ENCODE peak calls at places on chromosomes 5 and 9, in ten cellular contexts. One of them, this sample, is unnamed.

GRCh38 chr9:109115931-109116541 is 3.7 kb downstream of the TMEM245 start:
- DNase-seq in B cell: no peak
- DNase-seq in HFF-Myc: no peak
- DNase-seq in right atrium auricular region: no peak
- DNase-seq in dorsolateral prefrontal cortex: no peak
- DNase-seq in neural crest cell: no peak
- DNase-seq in GM23338: no peak
- DNase-seq in cardiac muscle cell: peak; percentile 76
- DNase-seq in fibroblast of mammary gland: peak; percentile 50
- DNase-seq in DND-41: no peak
- DNase-seq in this sample: no peak

GRCh38 chr5:173590436-173591299 is 25.8 kb downstream of the BOD1 start:
- DNase-seq in B cell: no peak
- DNase-seq in HFF-Myc: no peak
- DNase-seq in right atrium auricular region: no peak
- DNase-seq in dorsolateral prefrontal cortex: no peak
- DNase-seq in neural crest cell: no peak
- DNase-seq in GM23338: no peak
- DNase-seq in cardiac muscle cell: no peak
- DNase-seq in fibroblast of mammary gland: no peak
- DNase-seq in DND-41: no peak
- DNase-seq in this sample: no peak

GRCh38 chr5:56669534-56670483 is 145.5 kb upstream of the MAP3K1 start:
- DNase-seq in B cell: peak; percentile 88
- DNase-seq in HFF-Myc: no peak
- DNase-seq in right atrium auricular region: peak; percentile 79
- DNase-seq in dorsolateral prefrontal cortex: peak; percentile 10
- DNase-seq in neural crest cell: no peak
- DNase-seq in GM23338: peak; percentile 79
- DNase-seq in cardiac muscle cell: peak; percentile 45
- DNase-seq in fibroblast of mammary gland: peak; percentile 40
- DNase-seq in DND-41: no peak
- DNase-seq in this sample: peak; percentile 80

GRCh38 chr5:68252678-68253520 is 37.3 kb downstream of the PIK3R1 start:
- DNase-seq in B cell: peak; percentile 60
- DNase-seq in HFF-Myc: peak; percentile 60
- DNase-seq in right atrium auricular region: no peak
- DNase-seq in dorsolateral prefrontal cortex: peak; percentile 77
- DNase-seq in neural crest cell: peak; percentile 48
- DNase-seq in GM23338: peak; percentile 91
- DNase-seq in cardiac muscle cell: peak; percentile 83
- DNase-seq in fibroblast of mammary gland: peak; percentile 85
- DNase-seq in DND-41: peak; percentile 61
- DNase-seq in this sample: peak; percentile 38

GRCh38 chr5:41869739-41870620 is at the start of gene OXCT1:
- DNase-seq in B cell: peak; percentile 97
- DNase-seq in HFF-Myc: no peak
- DNase-seq in right atrium auricular region: peak; percentile 82
- DNase-seq in dorsolateral prefrontal cortex: peak; percentile 58
- DNase-seq in neural crest cell: peak; percentile 68
- DNase-seq in GM23338: peak; percentile 94
- DNase-seq in cardiac muscle cell: peak; percentile 88
- DNase-seq in fibroblast of mammary gland: peak; percentile 82
- DNase-seq in DND-41: peak; percentile 92
- DNase-seq in this sample: peak; percentile 88

GRCh38 chr9:21591221-21592062 is 109.3 kb upstream of the IFNE start:
- DNase-seq in B cell: no peak
- DNase-seq in HFF-Myc: peak; percentile 89
- DNase-seq in right atrium auricular region: peak; percentile 87
- DNase-seq in dorsolateral prefrontal cortex: peak; percentile 39
- DNase-seq in neural crest cell: no peak
- DNase-seq in GM23338: peak; percentile 53
- DNase-seq in cardiac muscle cell: peak; percentile 97
- DNase-seq in fibroblast of mammary gland: peak; percentile 99
- DNase-seq in DND-41: no peak
- DNase-seq in this sample: no peak

GRCh38 chr5:143182106-143182505 is 221.4 kb downstream of the NR3C1 start:
- DNase-seq in B cell: no peak
- DNase-seq in HFF-Myc: no peak
- DNase-seq in right atrium auricular region: no peak
- DNase-seq in dorsolateral prefrontal cortex: no peak
- DNase-seq in neural crest cell: no peak
- DNase-seq in GM23338: no peak
- DNase-seq in cardiac muscle cell: peak; percentile 73
- DNase-seq in fibroblast of mammary gland: no peak
- DNase-seq in DND-41: no peak
- DNase-seq in this sample: no peak

GRCh38 chr9:104009853-104010252 is 84.3 kb upstream of the SMC2 start:
- DNase-seq in B cell: no peak
- DNase-seq in HFF-Myc: no peak
- DNase-seq in right atrium auricular region: no peak
- DNase-seq in dorsolateral prefrontal cortex: no peak
- DNase-seq in neural crest cell: no peak
- DNase-seq in GM23338: no peak
- DNase-seq in cardiac muscle cell: peak; percentile 16
- DNase-seq in fibroblast of mammary gland: peak; percentile 53
- DNase-seq in DND-41: no peak
- DNase-seq in this sample: no peak

GRCh38 chr5:15168397-15168796 is 296.8 kb upstream of the ANKH start:
- DNase-seq in B cell: no peak
- DNase-seq in HFF-Myc: no peak
- DNase-seq in right atrium auricular region: no peak
- DNase-seq in dorsolateral prefrontal cortex: no peak
- DNase-seq in neural crest cell: no peak
- DNase-seq in GM23338: no peak
- DNase-seq in cardiac muscle cell: no peak
- DNase-seq in fibroblast of mammary gland: no peak
- DNase-seq in DND-41: no peak
- DNase-seq in this sample: no peak

GRCh38 chr5:73115399-73116051 is 4.8 kb upstream of the TMEM171 start:
- DNase-seq in B cell: no peak
- DNase-seq in HFF-Myc: peak; percentile 85
- DNase-seq in right atrium auricular region: no peak
- DNase-seq in dorsolateral prefrontal cortex: no peak
- DNase-seq in neural crest cell: no peak
- DNase-seq in GM23338: no peak
- DNase-seq in cardiac muscle cell: peak; percentile 37
- DNase-seq in fibroblast of mammary gland: peak; percentile 94
- DNase-seq in DND-41: no peak
- DNase-seq in this sample: no peak

GRCh38 chr9:134650431-134651190 is 9.0 kb downstream of the COL5A1 start:
- DNase-seq in B cell: no peak
- DNase-seq in HFF-Myc: no peak
- DNase-seq in right atrium auricular region: no peak
- DNase-seq in dorsolateral prefrontal cortex: no peak
- DNase-seq in neural crest cell: no peak
- DNase-seq in GM23338: no peak
- DNase-seq in cardiac muscle cell: no peak
- DNase-seq in fibroblast of mammary gland: no peak
- DNase-seq in DND-41: no peak
- DNase-seq in this sample: no peak

GRCh38 chr5:21665525-21665924 is 1187.6 kb downstream of the CDH12 start:
- DNase-seq in B cell: no peak
- DNase-seq in HFF-Myc: no peak
- DNase-seq in right atrium auricular region: no peak
- DNase-seq in dorsolateral prefrontal cortex: no peak
- DNase-seq in neural crest cell: no peak
- DNase-seq in GM23338: no peak
- DNase-seq in cardiac muscle cell: no peak
- DNase-seq in fibroblast of mammary gland: no peak
- DNase-seq in DND-41: no peak
- DNase-seq in this sample: no peak

GRCh38 chr5:21661129-21661528 is 1192.0 kb downstream of the CDH12 start:
- DNase-seq in B cell: no peak
- DNase-seq in HFF-Myc: no peak
- DNase-seq in right atrium auricular region: no peak
- DNase-seq in dorsolateral prefrontal cortex: no peak
- DNase-seq in neural crest cell: no peak
- DNase-seq in GM23338: no peak
- DNase-seq in cardiac muscle cell: no peak
- DNase-seq in fibroblast of mammary gland: no peak
- DNase-seq in DND-41: no peak
- DNase-seq in this sample: no peak

DNA sequence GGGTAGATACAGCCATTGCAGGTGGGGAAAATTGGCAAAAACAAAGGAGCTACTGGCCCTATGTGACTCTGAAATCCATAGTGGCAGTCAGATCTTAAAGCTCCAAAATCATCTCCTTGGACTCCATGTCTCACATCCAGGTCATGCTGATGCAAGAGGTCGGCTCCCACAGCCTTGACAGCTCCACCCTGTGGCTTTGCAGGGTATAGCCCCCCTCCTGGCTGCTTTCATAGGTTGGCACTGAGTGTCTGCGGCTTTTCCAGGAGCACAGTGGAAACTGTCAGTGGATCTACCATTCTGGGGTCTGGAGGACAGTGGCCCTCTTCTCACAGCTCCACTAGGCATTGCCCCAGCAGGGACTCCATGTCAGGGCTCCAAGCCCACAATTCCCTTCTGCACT is 1190.1 kb downstream of the CDH12 start:
- DNase-seq in B cell: no peak
- DNase-seq in HFF-Myc: no peak
- DNase-seq in right atrium auricular region: no peak
- DNase-seq in dorsolateral prefrontal cortex: no peak
- DNase-seq in neural crest cell: no peak
- DNase-seq in GM23338: peak; percentile 34
- DNase-seq in cardiac muscle cell: no peak
- DNase-seq in fibroblast of mammary gland: no peak
- DNase-seq in DND-41: no peak
- DNase-seq in this sample: no peak
- TF ChIP-seq CTCF in B cell: no peak
- TF ChIP-seq CTCF in HFF-Myc: no peak
- TF ChIP-seq CTCF in right atrium auricular region: no peak
- TF ChIP-seq CTCF in dorsolateral prefrontal cortex: no peak
- TF ChIP-seq CTCF in neural crest cell: no peak
- TF ChIP-seq CTCF in GM23338: peak; percentile 48
- TF ChIP-seq CTCF in cardiac muscle cell: no peak
- TF ChIP-seq CTCF in fibroblast of mammary gland: no peak
- TF ChIP-seq CTCF in DND-41: peak; percentile 25
- TF ChIP-seq CTCF in this sample: no peak

DNA sequence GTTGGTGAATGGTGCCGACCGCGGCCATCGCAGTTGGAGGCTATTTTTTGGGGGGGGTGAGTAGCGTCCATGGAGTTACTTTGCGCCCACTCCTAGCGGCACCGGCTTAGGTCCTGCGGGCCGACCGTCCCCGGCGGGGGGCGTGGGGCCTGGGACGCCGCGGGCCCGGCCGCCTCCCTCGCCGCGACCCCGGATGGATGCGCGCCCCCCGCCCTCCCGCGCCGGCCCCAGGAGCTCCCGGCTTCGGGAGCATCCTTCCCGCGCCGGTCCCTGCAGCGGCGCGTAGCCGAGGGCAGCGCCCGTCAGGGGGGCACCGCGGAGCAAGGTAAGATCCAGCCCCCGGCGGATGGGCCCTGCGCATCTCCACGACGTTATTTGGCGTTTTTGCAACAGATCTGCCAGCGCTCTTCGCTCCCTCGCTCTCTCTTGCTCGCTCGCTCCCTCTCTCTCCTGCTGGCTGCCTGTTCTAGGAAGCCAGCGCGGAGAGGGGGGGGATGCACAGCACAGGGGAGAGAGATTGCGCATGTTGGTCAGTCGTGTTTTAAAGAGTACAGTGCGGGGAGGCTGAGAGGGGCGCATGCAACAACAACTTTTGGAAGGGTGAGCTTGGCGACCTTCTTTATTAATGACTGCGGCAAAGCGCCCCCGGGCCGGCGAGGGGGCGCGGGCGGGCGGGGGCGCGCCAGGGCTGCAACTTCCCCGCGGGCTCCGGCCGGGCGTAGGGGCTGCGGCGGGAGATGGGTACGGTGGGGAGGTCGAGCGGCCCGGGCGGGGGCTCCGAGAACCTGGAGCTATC is 415 bp downstream of the JADE2 start:
- DNase-seq in B cell: peak; percentile 59
- DNase-seq in HFF-Myc: no peak
- DNase-seq in right atrium auricular region: peak; percentile 75
- DNase-seq in dorsolateral prefrontal cortex: peak; percentile 76
- DNase-seq in neural crest cell: peak; percentile 61
- DNase-seq in GM23338: peak; percentile 75
- DNase-seq in cardiac muscle cell: peak; percentile 90
- DNase-seq in fibroblast of mammary gland: peak; percentile 75
- DNase-seq in DND-41: peak; percentile 82
- DNase-seq in this sample: peak; percentile 76
- TF ChIP-seq CTCF in B cell: no peak
- TF ChIP-seq CTCF in HFF-Myc: no peak
- TF ChIP-seq CTCF in right atrium auricular region: no peak
- TF ChIP-seq CTCF in dorsolateral prefrontal cortex: no peak
- TF ChIP-seq CTCF in neural crest cell: no peak
- TF ChIP-seq CTCF in GM23338: no peak
- TF ChIP-seq CTCF in cardiac muscle cell: peak; percentile 11
- TF ChIP-seq CTCF in fibroblast of mammary gland: no peak
- TF ChIP-seq CTCF in DND-41: no peak
- TF ChIP-seq CTCF in this sample: no peak

DNA sequence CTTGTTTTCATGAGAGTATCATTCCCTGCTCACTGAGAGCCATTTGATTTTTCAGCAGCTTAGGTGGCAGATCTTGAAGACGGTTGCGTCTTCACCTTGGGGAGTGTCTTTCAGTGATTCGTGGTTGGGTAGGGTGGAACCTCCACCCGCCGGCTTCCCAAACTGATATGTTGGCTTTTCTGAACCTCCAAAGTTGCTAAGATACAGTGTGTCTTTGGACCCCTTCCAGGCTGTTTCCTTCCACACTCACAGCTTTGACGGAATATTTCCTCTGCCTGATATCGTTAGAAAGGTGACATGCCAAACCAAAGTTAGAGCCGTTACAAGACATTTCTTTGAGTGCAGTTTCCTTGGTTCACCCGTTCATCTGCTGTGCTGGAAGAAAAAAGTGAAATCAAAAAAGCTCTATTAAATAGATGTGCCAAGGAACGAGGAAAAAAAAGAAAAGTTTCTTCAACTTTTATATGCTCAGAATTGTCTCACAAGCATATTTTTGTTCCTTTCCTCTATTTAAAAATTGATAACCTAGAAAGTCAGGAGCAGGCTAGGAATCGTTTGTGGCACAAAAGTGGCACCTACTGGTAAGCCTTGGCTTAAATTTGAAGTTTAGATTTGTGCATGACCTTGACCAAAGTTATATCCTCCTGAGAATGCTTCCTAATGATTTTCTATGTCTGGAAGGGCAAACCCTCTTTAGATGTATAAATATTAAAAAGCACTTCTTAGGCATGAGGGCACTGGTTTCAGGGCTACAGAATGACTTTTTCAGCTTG is 270.7 kb upstream of the WWC1 start:
- DNase-seq in B cell: no peak
- DNase-seq in HFF-Myc: no peak
- DNase-seq in right atrium auricular region: no peak
- DNase-seq in dorsolateral prefrontal cortex: no peak
- DNase-seq in neural crest cell: no peak
- DNase-seq in GM23338: no peak
- DNase-seq in cardiac muscle cell: peak; percentile 60
- DNase-seq in fibroblast of mammary gland: peak; percentile 24
- DNase-seq in DND-41: no peak
- DNase-seq in this sample: no peak
- TF ChIP-seq CTCF in B cell: no peak
- TF ChIP-seq CTCF in HFF-Myc: no peak
- TF ChIP-seq CTCF in right atrium auricular region: peak; percentile 53
- TF ChIP-seq CTCF in dorsolateral prefrontal cortex: no peak
- TF ChIP-seq CTCF in neural crest cell: peak; percentile 44
- TF ChIP-seq CTCF in GM23338: peak; percentile 34
- TF ChIP-seq CTCF in cardiac muscle cell: peak; percentile 51
- TF ChIP-seq CTCF in fibroblast of mammary gland: peak; percentile 37
- TF ChIP-seq CTCF in DND-41: peak; percentile 8
- TF ChIP-seq CTCF in this sample: no peak

GRCh38 chr5:171750316-171750788 is 35.3 kb upstream of the SMIM23 start:
- DNase-seq in B cell: no peak
- DNase-seq in HFF-Myc: no peak
- DNase-seq in right atrium auricular region: peak; percentile 85
- DNase-seq in dorsolateral prefrontal cortex: no peak
- DNase-seq in neural crest cell: no peak
- DNase-seq in GM23338: peak; percentile 65
- DNase-seq in cardiac muscle cell: peak; percentile 8
- DNase-seq in fibroblast of mammary gland: peak; percentile 59
- DNase-seq in DND-41: peak; percentile 16
- DNase-seq in this sample: no peak
- TF ChIP-seq CTCF in B cell: no peak
- TF ChIP-seq CTCF in HFF-Myc: peak; percentile 25
- TF ChIP-seq CTCF in right atrium auricular region: peak; percentile 40
- TF ChIP-seq CTCF in dorsolateral prefrontal cortex: no peak
- TF ChIP-seq CTCF in neural crest cell: no peak
- TF ChIP-seq CTCF in GM23338: peak; percentile 49
- TF ChIP-seq CTCF in cardiac muscle cell: no peak
- TF ChIP-seq CTCF in fibroblast of mammary gland: peak; percentile 12
- TF ChIP-seq CTCF in DND-41: peak; percentile 32
- TF ChIP-seq CTCF in this sample: peak; percentile 12

This sample was measured in GM20000.